ENCODE peak calls at places on chromosomes 2 and 18, in eight cellular contexts. J is IMR-90; Z is left ventricle myocardium inferior; Y is K562; T is fibroblast of lung; D is adrenal gland; K is H7; G is CD8-positive, alpha-beta T cell. M is an unnamed sample. For H3K27me3, the result is how much of the 10 kb centered on the place peaks cover.

GRCh38 chr2:138137949-138138348 is 173.7 kb downstream of the HNMT start:
- DNase-seq in J (no peak), Z (no peak), Y (no peak), T (no peak), D (no peak), K (no peak), G (no peak), M (no peak)

GRCh38 chr2:176129013-176129796 is at the start of gene HOXD8:
- DNase-seq in J (peak), Z (no peak), Y (peak), T (peak), D (peak), K (peak), G (no peak), M (peak)

GRCh38 chr18:7950380-7951143 is 383.4 kb downstream of the PTPRM start:
- DNase-seq in J (peak), Z (no peak), Y (peak), T (peak), D (no peak), K (no peak), G (no peak), M (no peak)

GRCh38 chr2:28610583-28611201 is 114.8 kb downstream of the PLB1 start:
- DNase-seq in J (peak), Z (no peak), Y (peak), T (peak), D (peak), K (no peak), G (no peak), M (no peak)

GRCh38 chr2:207290833-207291232 is 125.1 kb upstream of the KLF7 start:
- DNase-seq in J (no peak), Z (no peak), Y (no peak), T (no peak), D (no peak), K (no peak), G (no peak), M (no peak)

GRCh38 chr2:174280596-174280995 is 32.3 kb upstream of the OLA1 start:
- DNase-seq in J (no peak), Z (no peak), Y (no peak), T (no peak), D (no peak), K (no peak), G (no peak), M (no peak)

GRCh38 chr18:49921278-49922037 is 108.1 kb upstream of the ACAA2 start:
- DNase-seq in J (no peak), Z (no peak), Y (no peak), T (no peak), D (no peak), K (no peak), G (no peak), M (no peak)

GRCh38 chr18:60891936-60892335 is 441.3 kb upstream of the CDH20 start:
- DNase-seq in J (no peak), Z (no peak), Y (no peak), T (no peak), D (no peak), K (no peak), G (no peak), M (no peak)

GRCh38 chr2:120734930-120735611 is 597 bp upstream of the GLI2 start:
- DNase-seq in J (peak), Z (no peak), Y (no peak), T (peak), D (peak), K (peak), G (no peak), M (peak)

GRCh38 chr2:48946444-48947048 is 191.0 kb upstream of the LHCGR start:
- DNase-seq in J (peak), Z (no peak), Y (peak), T (peak), D (peak), K (peak), G (no peak), M (peak)

GRCh38 chr2:24855703-24856102 is 62.5 kb downstream of the CENPO start:
- DNase-seq in J (peak), Z (peak), Y (no peak), T (peak), D (no peak), K (no peak), G (no peak), M (no peak)

GRCh38 chr18:24050916-24051255 is 36.3 kb downstream of the TTC39C start:
- DNase-seq in J (no peak), Z (no peak), Y (no peak), T (no peak), D (no peak), K (no peak), G (no peak), M (no peak)

GRCh38 chr18:3306391-3306790 is 44.5 kb downstream of the MYL12B start:
- DNase-seq in J (no peak), Z (no peak), Y (no peak), T (no peak), D (no peak), K (no peak), G (no peak), M (no peak)

GRCh38 chr2:241985986-241986329 is 116.4 kb downstream of the RTP5 start:
- DNase-seq in J (no peak), Z (no peak), Y (no peak), T (no peak), D (no peak), K (no peak), G (no peak), M (no peak)

GRCh38 chr2:169799555-169799954 is 884 bp downstream of the SSB start:
- DNase-seq in J (peak), Z (no peak), Y (peak), T (no peak), D (no peak), K (no peak), G (no peak), M (no peak)

GRCh38 chr18:45557296-45557695 is 58.0 kb upstream of the SLC14A2 start:
- DNase-seq in J (no peak), Z (no peak), Y (no peak), T (no peak), D (no peak), K (no peak), G (no peak), M (no peak)

GRCh38 chr2:169823996-169824372 is 721 bp downstream of the METTL5 start:
- DNase-seq in J (no peak), Z (no peak), Y (no peak), T (no peak), D (no peak), K (no peak), G (no peak), M (no peak)

GRCh38 chr2:52539026-52539964 is 1228.3 kb upstream of the CHAC2 start:
- DNase-seq in J (peak), Z (no peak), Y (no peak), T (peak), D (no peak), K (no peak), G (no peak), M (no peak)

GRCh38 chr18:64972545-64972944 is 778.3 kb upstream of the CDH7 start:
- DNase-seq in J (no peak), Z (no peak), Y (no peak), T (no peak), D (no peak), K (no peak), G (no peak), M (no peak)

GRCh38 chr2:104563398-104564024 is 290.4 kb upstream of the POU3F3 start:
- DNase-seq in J (no peak), Z (no peak), Y (no peak), T (no peak), D (no peak), K (no peak), G (no peak), M (no peak)

GRCh38 chr18:58207520-58208152 is 163.6 kb downstream of the NEDD4L start:
- DNase-seq in J (no peak), Z (no peak), Y (no peak), T (no peak), D (no peak), K (no peak), G (no peak), M (no peak)

GRCh38 chr2:241842620-241843211 is 16.0 kb downstream of the PDCD1 start:
- DNase-seq in J (no peak), Z (no peak), Y (no peak), T (no peak), D (peak), K (peak), G (peak), M (peak)

GRCh38 chr2:224166661-224167060 is 127.6 kb upstream of the SERPINE2 start:
- DNase-seq in J (no peak), Z (no peak), Y (no peak), T (no peak), D (no peak), K (no peak), G (no peak), M (no peak)

GRCh38 chr18:8660316-8660715 is 45.0 kb upstream of the MTCL1 start:
- DNase-seq in J (peak), Z (no peak), Y (no peak), T (no peak), D (no peak), K (no peak), G (no peak), M (no peak)

GRCh38 chr2:121884515-121884915 is 129.1 kb downstream of the TSN start:
- DNase-seq in J (peak), Z (no peak), Y (no peak), T (no peak), D (no peak), K (peak), G (no peak), M (no peak)

DNA sequence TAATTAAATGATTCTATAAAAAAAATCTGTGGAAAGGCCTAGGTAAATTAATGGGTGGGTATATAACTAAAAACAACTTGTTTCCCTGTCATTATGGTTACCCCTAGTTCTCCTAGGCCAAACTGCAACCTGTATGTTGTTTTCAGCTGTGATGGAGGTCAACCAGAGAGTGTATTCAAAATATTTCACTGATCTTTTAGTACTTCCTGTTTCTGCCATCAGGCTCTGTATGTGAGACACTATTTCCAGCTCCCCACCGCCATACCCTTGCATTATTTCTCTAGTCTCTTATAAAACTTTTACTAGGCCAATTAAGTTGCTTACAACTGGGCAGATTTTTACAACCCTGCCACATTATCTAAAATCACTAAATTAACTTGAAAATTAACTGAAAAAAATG is 21.0 kb upstream of the CDKL4 start:
- DNase-seq in J (no peak), Z (no peak), Y (no peak), T (no peak), D (no peak), K (no peak), G (no peak), M (no peak)
- H3K4me3 ChIP-seq in J (no peak), Z (no peak), Y (no peak), T (no peak), D (no peak), K (no peak), G (no peak), M (no peak)

DNA sequence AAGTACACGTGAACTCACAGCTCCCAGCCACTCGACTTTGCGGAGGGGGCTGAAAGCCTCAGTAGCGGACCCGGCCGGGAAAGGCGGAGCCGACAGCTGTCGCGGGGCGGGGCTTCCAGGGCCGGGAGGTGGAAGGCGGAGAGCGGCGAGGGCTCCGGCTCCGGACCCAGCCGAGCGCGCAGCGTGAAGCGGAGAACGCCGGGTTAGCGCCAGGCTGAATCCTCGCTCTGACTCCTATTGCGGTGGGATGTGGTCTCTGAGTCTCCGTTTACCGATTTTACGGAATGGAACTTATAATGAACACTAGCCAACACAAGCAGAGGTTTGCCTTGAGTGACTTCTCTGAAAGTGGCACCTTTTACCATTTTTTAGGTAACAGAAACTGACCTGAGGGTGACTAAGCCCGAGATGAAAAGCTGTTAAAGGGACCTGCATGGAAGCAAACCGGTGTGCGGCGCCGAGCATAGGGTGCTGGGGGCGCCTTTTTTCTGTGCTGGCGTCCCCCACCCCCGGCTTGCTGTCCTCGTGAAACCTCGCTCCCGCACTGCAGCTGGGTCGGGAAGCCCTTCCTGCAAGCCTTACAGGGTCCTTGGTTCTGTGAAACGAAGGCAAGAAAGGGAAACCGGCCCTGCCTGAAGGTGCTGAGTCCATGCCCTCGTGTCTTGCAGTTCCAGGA is 72.9 kb downstream of the EN1 start:
- DNase-seq in J (peak), Z (peak), Y (peak), T (peak), D (peak), K (peak), G (no peak), M (peak)
- H3K27me3 ChIP-seq in J (under half), Z (half or more), Y (under half), T (under half), D (under half), K (under half), G (under half), M (half or more)

GRCh38 chr2:98465456-98466201 is 21.0 kb downstream of the INPP4A start:
- DNase-seq in J (peak), Z (peak), Y (peak), T (peak), D (peak), K (no peak), G (peak), M (peak)
- H3K4me3 ChIP-seq in J (no peak), Z (peak), Y (no peak), T (no peak), D (no peak), K (no peak), G (peak), M (no peak)

GRCh38 chr18:35050004-35050623 is 8.9 kb downstream of the MAPRE2 start:
- DNase-seq in J (no peak), Z (no peak), Y (no peak), T (peak), D (no peak), K (no peak), G (no peak), M (no peak)

GRCh38 chr18:35051978-35052377 is 10.8 kb downstream of the MAPRE2 start:
- DNase-seq in J (no peak), Z (no peak), Y (no peak), T (peak), D (no peak), K (no peak), G (no peak), M (peak)

GRCh38 chr18:35047697-35048292 is 6.6 kb downstream of the MAPRE2 start:
- DNase-seq in J (no peak), Z (no peak), Y (no peak), T (no peak), D (no peak), K (no peak), G (no peak), M (no peak)

GRCh38 chr18:35049111-35050003 is 8.1 kb downstream of the MAPRE2 start:
- DNase-seq in J (no peak), Z (no peak), Y (no peak), T (no peak), D (no peak), K (no peak), G (no peak), M (no peak)

DNA sequence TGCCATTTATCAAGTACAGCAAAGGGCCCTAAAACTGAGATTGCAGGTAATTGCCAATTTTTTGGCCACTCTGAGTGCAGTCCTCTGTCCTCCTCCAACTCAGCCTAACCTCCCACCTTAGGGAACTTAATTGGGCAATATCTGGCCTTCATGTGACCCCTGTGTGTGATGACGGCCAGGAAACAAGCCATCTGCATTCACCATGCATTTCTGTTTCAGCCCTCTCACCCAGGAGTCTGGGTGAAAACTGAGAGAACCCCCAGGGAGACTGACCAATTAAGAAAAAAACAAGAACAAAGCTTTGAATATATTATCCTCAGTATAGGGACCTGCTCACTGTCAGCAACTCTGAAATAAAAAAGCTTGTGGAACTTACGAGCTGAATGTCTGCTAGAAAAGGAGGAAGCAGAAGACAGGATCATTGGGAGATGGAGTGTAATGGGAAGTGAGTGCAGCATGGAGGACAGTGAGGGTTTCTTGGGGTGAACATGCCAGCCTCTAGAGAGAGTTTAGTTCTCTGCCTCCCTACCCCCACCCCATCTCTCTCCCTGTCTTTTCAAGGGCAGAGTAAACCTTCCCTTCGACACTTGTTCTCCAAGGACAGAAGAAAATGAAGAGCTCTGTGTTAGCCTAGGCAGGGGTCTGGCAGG is 9.6 kb downstream of the MAPRE2 start:
- DNase-seq in J (no peak), Z (no peak), Y (no peak), T (peak), D (peak), K (no peak), G (no peak), M (no peak)
- H3K27me3 ChIP-seq in J (under half), Z (under half), Y (under half), T (under half), D (under half), K (under half), G (under half), M (under half)

GRCh38 chr2:234412726-234413125 is 84.2 kb downstream of the ARL4C start:
- DNase-seq in J (no peak), Z (no peak), Y (no peak), T (no peak), D (no peak), K (no peak), G (no peak), M (no peak)
- H3K4me3 ChIP-seq in J (no peak), Z (no peak), Y (no peak), T (no peak), D (no peak), K (no peak), G (no peak), M (no peak)

GRCh38 chr2:144516417-144516980 is 3.4 kb downstream of the ZEB2 start:
- DNase-seq in J (no peak), Z (peak), Y (no peak), T (no peak), D (peak), K (peak), G (no peak), M (no peak)
- H3K27me3 ChIP-seq in J (under half), Z (under half), Y (under half), T (under half), D (under half), K (half or more), G (under half), M (under half)

GRCh38 chr18:48785686-48786470 is 164.9 kb downstream of the SMAD7 start:
- DNase-seq in J (no peak), Z (peak), Y (no peak), T (no peak), D (no peak), K (no peak), G (no peak), M (peak)
- H3K4me3 ChIP-seq in J (no peak), Z (no peak), Y (no peak), T (no peak), D (no peak), K (no peak), G (no peak), M (no peak)

GRCh38 chr2:100065029-100065428 is 77.4 kb downstream of the AFF3 start:
- DNase-seq in J (no peak), Z (no peak), Y (no peak), T (no peak), D (no peak), K (no peak), G (no peak), M (no peak)

GRCh38 chr2:100062315-100062714 is 80.1 kb downstream of the AFF3 start:
- DNase-seq in J (no peak), Z (no peak), Y (no peak), T (no peak), D (no peak), K (no peak), G (no peak), M (no peak)

GRCh38 chr2:100064165-100064564 is 78.2 kb downstream of the AFF3 start:
- DNase-seq in J (no peak), Z (no peak), Y (no peak), T (no peak), D (no peak), K (no peak), G (no peak), M (no peak)

GRCh38 chr2:100064592-100065006 is 77.8 kb downstream of the AFF3 start:
- DNase-seq in J (no peak), Z (no peak), Y (no peak), T (no peak), D (no peak), K (no peak), G (no peak), M (no peak)

GRCh38 chr2:100063459-100063953 is 78.9 kb downstream of the AFF3 start:
- DNase-seq in J (no peak), Z (no peak), Y (no peak), T (no peak), D (no peak), K (no peak), G (no peak), M (no peak)
- H3K27me3 ChIP-seq in J (under half), Z (under half), Y (under half), T (under half), D (under half), K (under half), G (under half), M (under half)

GRCh38 chr2:219434718-219435525 is at the start of gene SPEG:
- DNase-seq in J (no peak), Z (no peak), Y (no peak), T (no peak), D (no peak), K (peak), G (no peak), M (peak)

GRCh38 chr2:219436491-219436890 is 1.8 kb downstream of the SPEG start:
- DNase-seq in J (no peak), Z (no peak), Y (no peak), T (no peak), D (no peak), K (no peak), G (no peak), M (no peak)

GRCh38 chr2:219435701-219436100 is 1.1 kb downstream of the SPEG start:
- DNase-seq in J (no peak), Z (no peak), Y (no peak), T (no peak), D (no peak), K (no peak), G (no peak), M (no peak)

GRCh38 chr2:219433666-219434467 is 776 bp upstream of the SPEG start:
- DNase-seq in J (peak), Z (no peak), Y (peak), T (peak), D (no peak), K (peak), G (no peak), M (no peak)

GRCh38 chr2:219434468-219434717 is 250 bp upstream of the SPEG start:
- DNase-seq in J (no peak), Z (no peak), Y (no peak), T (no peak), D (no peak), K (peak), G (no peak), M (no peak)
- H3K4me3 ChIP-seq in J (no peak), Z (peak), Y (no peak), T (no peak), D (no peak), K (peak), G (no peak), M (peak)

GRCh38 chr2:232501794-232502499 is 14.3 kb upstream of the ECEL1 start:
- DNase-seq in J (no peak), Z (no peak), Y (no peak), T (no peak), D (no peak), K (peak), G (no peak), M (no peak)

GRCh38 chr2:232504438-232504837 is 15.8 kb upstream of the PRSS56 start:
- DNase-seq in J (no peak), Z (no peak), Y (no peak), T (no peak), D (no peak), K (peak), G (no peak), M (no peak)

GRCh38 chr2:232503792-232504323 is 16.2 kb upstream of the ECEL1 start:
- DNase-seq in J (no peak), Z (no peak), Y (no peak), T (no peak), D (no peak), K (no peak), G (no peak), M (no peak)

GRCh38 chr2:232502513-232502900 is 14.9 kb upstream of the ECEL1 start:
- DNase-seq in J (peak), Z (no peak), Y (no peak), T (no peak), D (no peak), K (peak), G (peak), M (no peak)

GRCh38 chr2:232502901-232503791 is 15.5 kb upstream of the ECEL1 start:
- DNase-seq in J (peak), Z (no peak), Y (peak), T (peak), D (peak), K (peak), G (peak), M (no peak)
- H3K27me3 ChIP-seq in J (half or more), Z (half or more), Y (under half), T (under half), D (under half), K (under half), G (under half), M (under half)